ENCODE peak calls at places on chromosomes 4 and X, in four cellular contexts. R is RPMI7951, G is NCI-H2081, E is SJSA1. W is an unnamed sample.

GRCh38 chrX:23904096-23904495 is 3.6 kb downstream of the APOO start:
- DNase-seq in R (peak; percentile 60), G (no peak), E (no peak), W (no peak)

GRCh38 chr4:177128306-177128705 is 181.4 kb upstream of the NEIL3 start:
- DNase-seq in R (peak; percentile 20), G (no peak), E (no peak), W (no peak)

GRCh38 chr4:99383833-99384392 is 31.4 kb upstream of the ADH1C start:
- DNase-seq in R (peak; percentile 93), G (no peak), E (no peak), W (no peak)

GRCh38 chrX:134737061-134737460 is 78.8 kb upstream of the PLAC1 start:
- DNase-seq in R (no peak), G (no peak), E (no peak), W (no peak)

GRCh38 chrX:45309096-45309495 is 108.4 kb upstream of the DIPK2B start:
- DNase-seq in R (peak; percentile 14), G (no peak), E (no peak), W (no peak)

GRCh38 chr4:3816256-3816825 is 50.2 kb downstream of the ADRA2C start:
- DNase-seq in R (no peak), G (no peak), E (no peak), W (no peak)

GRCh38 chr4:55793479-55793878 is 26.1 kb upstream of the EXOC1L start:
- DNase-seq in R (no peak), G (no peak), E (no peak), W (no peak)

GRCh38 chr4:153763404-153763803 is 3.6 kb upstream of the RNF175 start:
- DNase-seq in R (no peak), G (no peak), E (no peak), W (peak; percentile 4)

GRCh38 chrX:119753639-119754257 is 4.6 kb upstream of the SOWAHD start:
- DNase-seq in R (peak; percentile 21), G (peak; percentile 62), E (no peak), W (peak; percentile 4)

GRCh38 chr4:86831262-86832090 is 17.7 kb downstream of the SLC10A6 start:
- DNase-seq in R (peak; percentile 88), G (no peak), E (peak; percentile 66), W (peak; percentile 4)

GRCh38 chr4:182584016-182584415 is 333.2 kb downstream of the DCTD start:
- DNase-seq in R (no peak), G (no peak), E (no peak), W (no peak)

GRCh38 chr4:136495076-136495475 is 1037.2 kb downstream of the PCDH18 start:
- DNase-seq in R (no peak), G (no peak), E (no peak), W (no peak)

GRCh38 chr4:94798808-94799207 is 41.1 kb downstream of the BMPR1B start:
- DNase-seq in R (no peak), G (no peak), E (no peak), W (no peak)

GRCh38 chr4:8353912-8354453 is 84.4 kb downstream of the HTRA3 start:
- DNase-seq in R (peak; percentile 98), G (no peak), E (no peak), W (no peak)

GRCh38 chr4:122152699-122153328 is 683 bp downstream of the BLTP1 start:
- DNase-seq in R (peak; percentile 33), G (no peak), E (no peak), W (peak; percentile 82)

GRCh38 chr4:102692474-102692873 is 68.3 kb downstream of the MANBA start:
- DNase-seq in R (no peak), G (no peak), E (no peak), W (no peak)

GRCh38 chr4:104457308-104457981 is 37.2 kb downstream of the CXXC4 start:
- DNase-seq in R (no peak), G (no peak), E (no peak), W (no peak)

GRCh38 chr4:31390849-31391248 is 670.7 kb downstream of the PCDH7 start:
- DNase-seq in R (no peak), G (no peak), E (no peak), W (no peak)

GRCh38 chr4:168601899-168602298 is 105.0 kb downstream of the PALLD start:
- DNase-seq in R (no peak), G (no peak), E (no peak), W (no peak)

GRCh38 chr4:20252656-20253271 is 1.1 kb downstream of the SLIT2 start:
- DNase-seq in R (peak; percentile 46), G (peak; percentile 22), E (peak; percentile 82), W (peak; percentile 81)

GRCh38 chr4:148053298-148054003 is 321.6 kb downstream of the ARHGAP10 start:
- DNase-seq in R (no peak), G (no peak), E (no peak), W (peak; percentile 86)